ENCODE peak calls at places on chromosomes 4 and X, in four cellular contexts. One of them, this sample, is unnamed. For H3K36me3 and H3K4me1, the result is how much of the 10 kb centered on the place peaks cover.

GRCh38 chr4:94452476-94453300 is 946 bp downstream of the PDLIM5 start:
- DNase-seq in breast epithelium: peak
- DNase-seq in mammary epithelial cell: peak
- DNase-seq in IMR-90: peak
- DNase-seq in this sample: peak

GRCh38 chrX:106323357-106323756 is 155.3 kb downstream of the PWWP3B start:
- DNase-seq in mammary epithelial cell: no peak
- DNase-seq in IMR-90: no peak
- DNase-seq in breast epithelium: no peak
- DNase-seq in this sample: no peak

GRCh38 chr4:24024597-24024996 is 134.8 kb upstream of the PPARGC1A start:
- DNase-seq in breast epithelium: no peak
- DNase-seq in IMR-90: peak
- DNase-seq in mammary epithelial cell: no peak
- DNase-seq in this sample: no peak

GRCh38 chr4:140037353-140038030 is 116.5 kb downstream of the MAML3 start:
- DNase-seq in mammary epithelial cell: peak
- DNase-seq in breast epithelium: no peak
- DNase-seq in IMR-90: peak
- DNase-seq in this sample: no peak

GRCh38 chr4:127631420-127631819 is 1.3 kb upstream of the INTU start:
- DNase-seq in breast epithelium: no peak
- DNase-seq in IMR-90: peak
- DNase-seq in mammary epithelial cell: peak
- DNase-seq in this sample: no peak

GRCh38 chrX:40573763-40574162 is 7.0 kb upstream of the ATP6AP2 start:
- DNase-seq in mammary epithelial cell: peak
- DNase-seq in IMR-90: peak
- DNase-seq in breast epithelium: no peak
- DNase-seq in this sample: no peak

GRCh38 chrX:34629572-34629971 is 27.5 kb downstream of the TMEM47 start:
- DNase-seq in mammary epithelial cell: no peak
- DNase-seq in breast epithelium: no peak
- DNase-seq in IMR-90: no peak
- DNase-seq in this sample: peak

GRCh38 chrX:41684138-41684537 is 4.6 kb upstream of the GPR34 start:
- DNase-seq in IMR-90: peak
- DNase-seq in breast epithelium: no peak
- DNase-seq in mammary epithelial cell: no peak
- DNase-seq in this sample: no peak

GRCh38 chr4:110959041-110959643 is 336.3 kb upstream of the PITX2 start:
- DNase-seq in mammary epithelial cell: no peak
- DNase-seq in IMR-90: peak
- DNase-seq in breast epithelium: no peak
- DNase-seq in this sample: no peak

GRCh38 chrX:9352683-9353430 is 112.0 kb upstream of the TBL1X start:
- DNase-seq in IMR-90: peak
- DNase-seq in mammary epithelial cell: no peak
- DNase-seq in breast epithelium: no peak
- DNase-seq in this sample: peak

GRCh38 chr4:112655270-112655669 is 18.3 kb downstream of the LARP7 start:
- DNase-seq in breast epithelium: no peak
- DNase-seq in mammary epithelial cell: no peak
- DNase-seq in IMR-90: no peak
- DNase-seq in this sample: no peak

GRCh38 chrX:151703487-151703886 is 8.2 kb downstream of the PRRG3 start:
- DNase-seq in breast epithelium: no peak
- DNase-seq in mammary epithelial cell: no peak
- DNase-seq in IMR-90: no peak
- DNase-seq in this sample: no peak

GRCh38 chrX:39464253-39464652 is 633.5 kb downstream of the BCOR start:
- DNase-seq in breast epithelium: no peak
- DNase-seq in IMR-90: no peak
- DNase-seq in mammary epithelial cell: no peak
- DNase-seq in this sample: no peak

GRCh38 chr4:159010563-159011260 is 92.2 kb upstream of the RAPGEF2 start:
- DNase-seq in breast epithelium: peak
- DNase-seq in IMR-90: peak
- DNase-seq in mammary epithelial cell: peak
- DNase-seq in this sample: peak

GRCh38 chr4:52201705-52202104 is 150.6 kb downstream of the SPATA18 start:
- DNase-seq in mammary epithelial cell: no peak
- DNase-seq in IMR-90: no peak
- DNase-seq in breast epithelium: no peak
- DNase-seq in this sample: no peak

GRCh38 chr4:144658908-144659307 is 13.0 kb downstream of the HHIP start:
- DNase-seq in IMR-90: peak
- DNase-seq in breast epithelium: no peak
- DNase-seq in mammary epithelial cell: peak
- DNase-seq in this sample: no peak

GRCh38 chr4:171516694-171517093 is 296.5 kb upstream of the GALNTL6 start:
- DNase-seq in breast epithelium: no peak
- DNase-seq in IMR-90: no peak
- DNase-seq in mammary epithelial cell: no peak
- DNase-seq in this sample: no peak

GRCh38 chr4:120858776-120859175 is 63.8 kb downstream of the PRDM5 start:
- DNase-seq in mammary epithelial cell: peak
- DNase-seq in IMR-90: peak
- DNase-seq in breast epithelium: no peak
- DNase-seq in this sample: no peak

GRCh38 chr4:147110968-147111367 is 165.3 kb upstream of the TTC29 start:
- DNase-seq in breast epithelium: no peak
- DNase-seq in mammary epithelial cell: no peak
- DNase-seq in IMR-90: peak
- DNase-seq in this sample: no peak

GRCh38 chr4:2925931-2926860 is 37.0 kb downstream of the NOP14 start:
- DNase-seq in mammary epithelial cell: no peak
- DNase-seq in breast epithelium: peak
- DNase-seq in IMR-90: no peak
- DNase-seq in this sample: no peak
- TF ChIP-seq CTCF in mammary epithelial cell: no peak
- TF ChIP-seq CTCF in breast epithelium: no peak
- TF ChIP-seq CTCF in IMR-90: no peak
- TF ChIP-seq CTCF in this sample: no peak

GRCh38 chr4:7059673-7060072 is 8.2 kb downstream of the GRPEL1 start:
- DNase-seq in IMR-90: no peak
- DNase-seq in mammary epithelial cell: no peak
- DNase-seq in breast epithelium: no peak
- DNase-seq in this sample: no peak

GRCh38 chr4:7060346-7061150 is 7.3 kb downstream of the GRPEL1 start:
- DNase-seq in mammary epithelial cell: no peak
- DNase-seq in breast epithelium: peak
- DNase-seq in IMR-90: no peak
- DNase-seq in this sample: no peak

GRCh38 chr4:7055990-7056325 is 11.9 kb downstream of the GRPEL1 start:
- DNase-seq in IMR-90: no peak
- DNase-seq in mammary epithelial cell: no peak
- DNase-seq in breast epithelium: peak
- DNase-seq in this sample: no peak

GRCh38 chr4:7061815-7062214 is 6.0 kb downstream of the GRPEL1 start:
- DNase-seq in mammary epithelial cell: no peak
- DNase-seq in breast epithelium: no peak
- DNase-seq in IMR-90: no peak
- DNase-seq in this sample: no peak

GRCh38 chr4:7058792-7059191 is 9.1 kb downstream of the GRPEL1 start:
- DNase-seq in IMR-90: no peak
- DNase-seq in breast epithelium: no peak
- DNase-seq in mammary epithelial cell: no peak
- DNase-seq in this sample: no peak
- H3K36me3 ChIP-seq in IMR-90: half or more
- H3K36me3 ChIP-seq in breast epithelium: under half
- H3K36me3 ChIP-seq in mammary epithelial cell: under half
- H3K36me3 ChIP-seq in this sample: under half

DNA sequence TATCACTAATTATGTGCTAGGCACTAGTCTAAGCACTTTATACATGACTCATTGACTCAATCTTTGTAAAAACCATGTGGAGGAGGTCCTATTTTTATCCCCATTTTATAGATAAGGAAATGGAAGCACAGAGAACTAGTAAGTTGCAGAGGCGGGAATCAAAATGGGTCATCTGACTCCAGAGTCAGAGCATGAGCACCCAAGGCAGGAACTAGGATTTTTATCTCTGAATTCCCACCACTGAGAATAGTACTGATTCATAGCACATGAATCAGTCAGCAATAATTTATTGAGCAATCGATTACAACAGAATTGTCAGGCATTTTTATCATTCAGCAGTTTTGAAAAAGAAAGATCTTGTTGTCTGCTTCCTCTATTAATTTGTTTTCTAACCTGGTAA is 19.3 kb downstream of the SCARB2 start:
- DNase-seq in IMR-90: peak
- DNase-seq in mammary epithelial cell: peak
- DNase-seq in breast epithelium: no peak
- DNase-seq in this sample: no peak
- H3K4me1 ChIP-seq in IMR-90: under half
- H3K4me1 ChIP-seq in mammary epithelial cell: half or more
- H3K4me1 ChIP-seq in breast epithelium: under half
- H3K4me1 ChIP-seq in this sample: under half

GRCh38 chrX:150696264-150696789 is 3.1 kb downstream of the MTMR1 start:
- DNase-seq in breast epithelium: no peak
- DNase-seq in mammary epithelial cell: no peak
- DNase-seq in IMR-90: no peak
- DNase-seq in this sample: no peak
- TF ChIP-seq CTCF in breast epithelium: no peak
- TF ChIP-seq CTCF in mammary epithelial cell: no peak
- TF ChIP-seq CTCF in IMR-90: no peak
- TF ChIP-seq CTCF in this sample: no peak

GRCh38 chr4:124873361-124874171 is 161.0 kb upstream of the ANKRD50 start:
- DNase-seq in breast epithelium: no peak
- DNase-seq in IMR-90: no peak
- DNase-seq in mammary epithelial cell: no peak
- DNase-seq in this sample: no peak

GRCh38 chr4:124874172-124874450 is 161.6 kb upstream of the ANKRD50 start:
- DNase-seq in breast epithelium: no peak
- DNase-seq in mammary epithelial cell: no peak
- DNase-seq in IMR-90: no peak
- DNase-seq in this sample: no peak

GRCh38 chr4:124869978-124870495 is 157.5 kb upstream of the ANKRD50 start:
- DNase-seq in IMR-90: no peak
- DNase-seq in breast epithelium: no peak
- DNase-seq in mammary epithelial cell: no peak
- DNase-seq in this sample: no peak

GRCh38 chr4:124868495-124868894 is 156.0 kb upstream of the ANKRD50 start:
- DNase-seq in IMR-90: no peak
- DNase-seq in mammary epithelial cell: no peak
- DNase-seq in breast epithelium: no peak
- DNase-seq in this sample: no peak

GRCh38 chr4:124872659-124873058 is 160.1 kb upstream of the ANKRD50 start:
- DNase-seq in mammary epithelial cell: peak
- DNase-seq in IMR-90: no peak
- DNase-seq in breast epithelium: no peak
- DNase-seq in this sample: no peak
- H3K36me3 ChIP-seq in mammary epithelial cell: under half
- H3K36me3 ChIP-seq in IMR-90: under half
- H3K36me3 ChIP-seq in breast epithelium: under half
- H3K36me3 ChIP-seq in this sample: under half

GRCh38 chr4:13903851-13904340 is 276.4 kb upstream of the BOD1L1 start:
- DNase-seq in mammary epithelial cell: no peak
- DNase-seq in IMR-90: no peak
- DNase-seq in breast epithelium: no peak
- DNase-seq in this sample: no peak
- H3K4me1 ChIP-seq in mammary epithelial cell: under half
- H3K4me1 ChIP-seq in IMR-90: under half
- H3K4me1 ChIP-seq in breast epithelium: under half
- H3K4me1 ChIP-seq in this sample: under half